ENCODE peak calls at places on chromosomes 7 and 10, in nine cellular contexts. One of them, this sample, is unnamed.

GRCh38 chr7:38177621-38178003 is 433 bp upstream of the STARD3NL start:
- DNase-seq in AG04450: no peak
- DNase-seq in CD8-positive, alpha-beta T cell: no peak
- DNase-seq in esophagus squamous epithelium: no peak
- DNase-seq in fibroblast of lung: no peak
- DNase-seq in tibial nerve: no peak
- DNase-seq in psoas muscle: no peak
- DNase-seq in adrenal gland: no peak
- DNase-seq in brain microvascular endothelial cell: no peak
- DNase-seq in this sample: no peak

GRCh38 chr7:116671681-116672595 is at the start of gene MET:
- DNase-seq in adrenal gland: peak
- DNase-seq in brain microvascular endothelial cell: peak
- DNase-seq in esophagus squamous epithelium: no peak
- DNase-seq in CD8-positive, alpha-beta T cell: no peak
- DNase-seq in psoas muscle: peak
- DNase-seq in fibroblast of lung: peak
- DNase-seq in AG04450: peak
- DNase-seq in tibial nerve: peak
- DNase-seq in this sample: peak

GRCh38 chr10:133099571-133099970 is 11.8 kb downstream of the ADGRA1 start:
- DNase-seq in fibroblast of lung: no peak
- DNase-seq in adrenal gland: no peak
- DNase-seq in brain microvascular endothelial cell: no peak
- DNase-seq in tibial nerve: no peak
- DNase-seq in AG04450: no peak
- DNase-seq in esophagus squamous epithelium: no peak
- DNase-seq in psoas muscle: no peak
- DNase-seq in CD8-positive, alpha-beta T cell: no peak
- DNase-seq in this sample: no peak

GRCh38 chr7:18610331-18610948 is 114.9 kb downstream of the HDAC9 start:
- DNase-seq in brain microvascular endothelial cell: peak
- DNase-seq in fibroblast of lung: peak
- DNase-seq in AG04450: no peak
- DNase-seq in psoas muscle: no peak
- DNase-seq in esophagus squamous epithelium: no peak
- DNase-seq in adrenal gland: peak
- DNase-seq in tibial nerve: no peak
- DNase-seq in CD8-positive, alpha-beta T cell: no peak
- DNase-seq in this sample: no peak

GRCh38 chr10:17835688-17836087 is 26.5 kb downstream of the MRC1 start:
- DNase-seq in esophagus squamous epithelium: no peak
- DNase-seq in fibroblast of lung: peak
- DNase-seq in CD8-positive, alpha-beta T cell: no peak
- DNase-seq in adrenal gland: no peak
- DNase-seq in AG04450: peak
- DNase-seq in brain microvascular endothelial cell: peak
- DNase-seq in psoas muscle: no peak
- DNase-seq in tibial nerve: no peak
- DNase-seq in this sample: no peak

GRCh38 chr10:31187182-31187581 is 131.8 kb upstream of the ZEB1 start:
- DNase-seq in psoas muscle: no peak
- DNase-seq in adrenal gland: no peak
- DNase-seq in fibroblast of lung: no peak
- DNase-seq in tibial nerve: no peak
- DNase-seq in esophagus squamous epithelium: no peak
- DNase-seq in AG04450: no peak
- DNase-seq in brain microvascular endothelial cell: no peak
- DNase-seq in CD8-positive, alpha-beta T cell: no peak
- DNase-seq in this sample: no peak

GRCh38 chr7:32890010-32890552 is 1.5 kb downstream of the KBTBD2 start:
- DNase-seq in AG04450: no peak
- DNase-seq in tibial nerve: no peak
- DNase-seq in adrenal gland: peak
- DNase-seq in CD8-positive, alpha-beta T cell: no peak
- DNase-seq in esophagus squamous epithelium: no peak
- DNase-seq in fibroblast of lung: peak
- DNase-seq in psoas muscle: no peak
- DNase-seq in brain microvascular endothelial cell: no peak
- DNase-seq in this sample: no peak

GRCh38 chr7:158924956-158925355 is 68.6 kb downstream of the DYNC2I1 start:
- DNase-seq in tibial nerve: no peak
- DNase-seq in AG04450: no peak
- DNase-seq in fibroblast of lung: peak
- DNase-seq in brain microvascular endothelial cell: peak
- DNase-seq in adrenal gland: peak
- DNase-seq in esophagus squamous epithelium: no peak
- DNase-seq in psoas muscle: no peak
- DNase-seq in CD8-positive, alpha-beta T cell: no peak
- DNase-seq in this sample: no peak

GRCh38 chr7:111424768-111425167 is 137.5 kb downstream of the IMMP2L start:
- DNase-seq in tibial nerve: no peak
- DNase-seq in brain microvascular endothelial cell: peak
- DNase-seq in adrenal gland: no peak
- DNase-seq in AG04450: no peak
- DNase-seq in psoas muscle: no peak
- DNase-seq in esophagus squamous epithelium: no peak
- DNase-seq in CD8-positive, alpha-beta T cell: no peak
- DNase-seq in fibroblast of lung: no peak
- DNase-seq in this sample: no peak

GRCh38 chr10:8183241-8183704 is 128.8 kb downstream of the GATA3 start:
- DNase-seq in fibroblast of lung: no peak
- DNase-seq in adrenal gland: no peak
- DNase-seq in brain microvascular endothelial cell: no peak
- DNase-seq in CD8-positive, alpha-beta T cell: peak
- DNase-seq in esophagus squamous epithelium: no peak
- DNase-seq in AG04450: no peak
- DNase-seq in tibial nerve: no peak
- DNase-seq in psoas muscle: no peak
- DNase-seq in this sample: no peak

GRCh38 chr7:108580298-108580697 is 10.6 kb downstream of the DNAJB9 start:
- DNase-seq in tibial nerve: no peak
- DNase-seq in psoas muscle: no peak
- DNase-seq in fibroblast of lung: no peak
- DNase-seq in esophagus squamous epithelium: no peak
- DNase-seq in AG04450: no peak
- DNase-seq in brain microvascular endothelial cell: no peak
- DNase-seq in CD8-positive, alpha-beta T cell: no peak
- DNase-seq in adrenal gland: no peak
- DNase-seq in this sample: no peak

GRCh38 chr7:47482013-47482761 is 99.7 kb downstream of the TNS3 start:
- DNase-seq in adrenal gland: peak
- DNase-seq in brain microvascular endothelial cell: peak
- DNase-seq in fibroblast of lung: peak
- DNase-seq in tibial nerve: no peak
- DNase-seq in AG04450: peak
- DNase-seq in psoas muscle: no peak
- DNase-seq in CD8-positive, alpha-beta T cell: no peak
- DNase-seq in esophagus squamous epithelium: no peak
- DNase-seq in this sample: peak

GRCh38 chr10:13502384-13502783 is 26.4 kb downstream of the BEND7 start:
- DNase-seq in tibial nerve: no peak
- DNase-seq in fibroblast of lung: no peak
- DNase-seq in psoas muscle: no peak
- DNase-seq in AG04450: no peak
- DNase-seq in adrenal gland: no peak
- DNase-seq in CD8-positive, alpha-beta T cell: no peak
- DNase-seq in esophagus squamous epithelium: no peak
- DNase-seq in brain microvascular endothelial cell: no peak
- DNase-seq in this sample: no peak

GRCh38 chr7:90955641-90956207 is 308.5 kb upstream of the FZD1 start:
- DNase-seq in esophagus squamous epithelium: no peak
- DNase-seq in adrenal gland: no peak
- DNase-seq in CD8-positive, alpha-beta T cell: no peak
- DNase-seq in brain microvascular endothelial cell: no peak
- DNase-seq in AG04450: no peak
- DNase-seq in psoas muscle: no peak
- DNase-seq in fibroblast of lung: no peak
- DNase-seq in tibial nerve: no peak
- DNase-seq in this sample: no peak

GRCh38 chr7:30594055-30594539 is 581 bp upstream of the GARS1 start:
- DNase-seq in brain microvascular endothelial cell: peak
- DNase-seq in fibroblast of lung: peak
- DNase-seq in AG04450: no peak
- DNase-seq in CD8-positive, alpha-beta T cell: no peak
- DNase-seq in esophagus squamous epithelium: no peak
- DNase-seq in tibial nerve: no peak
- DNase-seq in psoas muscle: no peak
- DNase-seq in adrenal gland: peak
- DNase-seq in this sample: peak

GRCh38 chr7:136807598-136807997 is 60.9 kb upstream of the CHRM2 start:
- DNase-seq in tibial nerve: no peak
- DNase-seq in psoas muscle: no peak
- DNase-seq in adrenal gland: no peak
- DNase-seq in AG04450: no peak
- DNase-seq in esophagus squamous epithelium: no peak
- DNase-seq in brain microvascular endothelial cell: no peak
- DNase-seq in fibroblast of lung: no peak
- DNase-seq in CD8-positive, alpha-beta T cell: no peak
- DNase-seq in this sample: no peak
- TF ChIP-seq CTCF in tibial nerve: no peak
- TF ChIP-seq CTCF in psoas muscle: no peak
- TF ChIP-seq CTCF in adrenal gland: no peak
- TF ChIP-seq CTCF in AG04450: no peak
- TF ChIP-seq CTCF in esophagus squamous epithelium: no peak
- TF ChIP-seq CTCF in brain microvascular endothelial cell: peak
- TF ChIP-seq CTCF in fibroblast of lung: no peak
- TF ChIP-seq CTCF in CD8-positive, alpha-beta T cell: no peak
- TF ChIP-seq CTCF in this sample: no peak

DNA sequence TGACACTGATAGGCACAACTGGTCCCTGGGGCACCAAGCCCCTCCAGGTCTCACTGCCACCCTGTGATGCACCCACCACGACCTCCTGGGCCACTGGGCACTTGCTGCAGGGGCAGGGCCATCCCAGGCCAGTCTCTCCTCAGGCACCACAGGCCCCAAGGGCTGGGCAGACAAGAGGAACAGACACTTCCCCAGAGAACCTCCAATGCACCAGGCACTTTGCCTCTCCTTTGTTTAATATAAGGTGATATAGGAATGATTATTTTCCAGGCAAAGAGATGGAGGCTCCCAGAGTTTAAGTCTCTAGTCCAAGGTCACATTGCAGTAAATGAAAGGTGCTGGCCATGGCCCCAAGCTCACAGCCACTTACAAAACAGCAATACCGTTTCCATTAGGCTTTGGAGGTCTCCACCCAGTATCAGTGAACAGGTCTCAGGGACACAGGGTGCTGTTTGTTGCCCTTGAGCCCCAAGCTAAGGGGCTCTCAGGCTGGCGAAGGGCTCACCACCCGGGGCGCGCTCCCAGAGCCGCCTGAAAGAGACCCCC is 4.5 kb downstream of the DEPP1 start:
- DNase-seq in adrenal gland: no peak
- DNase-seq in fibroblast of lung: no peak
- DNase-seq in psoas muscle: peak
- DNase-seq in tibial nerve: no peak
- DNase-seq in AG04450: no peak
- DNase-seq in brain microvascular endothelial cell: no peak
- DNase-seq in CD8-positive, alpha-beta T cell: no peak
- DNase-seq in esophagus squamous epithelium: no peak
- DNase-seq in this sample: no peak
- H3K4me3 ChIP-seq in adrenal gland: no peak
- H3K4me3 ChIP-seq in fibroblast of lung: no peak
- H3K4me3 ChIP-seq in psoas muscle: peak
- H3K4me3 ChIP-seq in tibial nerve: peak
- H3K4me3 ChIP-seq in AG04450: no peak
- H3K4me3 ChIP-seq in brain microvascular endothelial cell: peak
- H3K4me3 ChIP-seq in CD8-positive, alpha-beta T cell: peak
- H3K4me3 ChIP-seq in esophagus squamous epithelium: peak
- H3K4me3 ChIP-seq in this sample: peak

GRCh38 chr10:124220547-124220946 is 127.1 kb upstream of the CHST15 start:
- DNase-seq in tibial nerve: no peak
- DNase-seq in AG04450: no peak
- DNase-seq in adrenal gland: no peak
- DNase-seq in fibroblast of lung: no peak
- DNase-seq in CD8-positive, alpha-beta T cell: no peak
- DNase-seq in psoas muscle: peak
- DNase-seq in esophagus squamous epithelium: no peak
- DNase-seq in brain microvascular endothelial cell: no peak
- DNase-seq in this sample: peak
- H3K27ac ChIP-seq in tibial nerve: no peak
- H3K27ac ChIP-seq in AG04450: no peak
- H3K27ac ChIP-seq in adrenal gland: no peak
- H3K27ac ChIP-seq in fibroblast of lung: no peak
- H3K27ac ChIP-seq in CD8-positive, alpha-beta T cell: no peak
- H3K27ac ChIP-seq in psoas muscle: no peak
- H3K27ac ChIP-seq in esophagus squamous epithelium: peak
- H3K27ac ChIP-seq in brain microvascular endothelial cell: no peak
- H3K27ac ChIP-seq in this sample: no peak

DNA sequence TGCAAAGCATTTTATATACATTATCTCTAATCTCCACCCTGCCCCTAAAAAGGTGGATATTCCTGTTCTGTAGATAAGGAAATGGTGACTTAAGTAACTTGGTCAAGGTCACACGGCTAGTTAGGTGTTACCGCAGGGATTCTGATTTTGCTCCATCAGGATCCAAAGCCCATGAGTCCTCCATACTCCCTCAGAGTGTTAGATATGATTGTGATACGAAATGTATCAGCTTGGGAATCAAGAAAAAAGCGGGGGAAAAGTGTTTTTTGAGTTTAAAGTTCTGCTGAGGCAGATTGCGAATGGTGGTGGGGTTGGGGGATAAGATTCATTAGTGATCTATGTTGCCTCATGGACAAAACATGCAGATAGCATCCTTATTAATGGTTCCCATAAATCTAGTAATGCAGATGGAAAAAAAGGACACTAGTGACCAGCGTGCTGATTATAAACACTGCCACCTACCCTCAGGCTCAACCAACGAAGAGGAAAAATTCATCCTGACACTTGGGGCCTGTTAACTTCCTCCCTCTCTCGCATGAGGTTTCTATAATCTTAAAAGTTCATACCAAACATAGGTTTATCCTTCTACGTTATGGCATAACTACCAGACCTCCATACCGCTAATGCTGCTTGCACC is 2.3 kb downstream of the ICA1 start:
- DNase-seq in fibroblast of lung: no peak
- DNase-seq in brain microvascular endothelial cell: no peak
- DNase-seq in esophagus squamous epithelium: no peak
- DNase-seq in AG04450: no peak
- DNase-seq in adrenal gland: no peak
- DNase-seq in CD8-positive, alpha-beta T cell: no peak
- DNase-seq in tibial nerve: no peak
- DNase-seq in psoas muscle: no peak
- DNase-seq in this sample: no peak
- TF ChIP-seq CTCF in fibroblast of lung: no peak
- TF ChIP-seq CTCF in brain microvascular endothelial cell: no peak
- TF ChIP-seq CTCF in esophagus squamous epithelium: no peak
- TF ChIP-seq CTCF in AG04450: no peak
- TF ChIP-seq CTCF in adrenal gland: no peak
- TF ChIP-seq CTCF in CD8-positive, alpha-beta T cell: no peak
- TF ChIP-seq CTCF in tibial nerve: no peak
- TF ChIP-seq CTCF in psoas muscle: no peak
- TF ChIP-seq CTCF in this sample: no peak